ENCODE peak calls at places on chromosome 17, in five cellular contexts. S is activated CD8-positive, alpha-beta T cell treated with anti-CD3 and anti-CD28 coated beads for 36 hours; C is NCI-H1048; D is AG04450; K is stimulated activated CD8-positive, alpha-beta memory T cell treated with anti-CD3 and anti-CD28 coated beads, Interleukin-12 subunit alpha, Interleukin-12 subunit beta, amount 100 ng/mL, for 4 hours. Q is an unnamed sample.

GRCh38 chr17:70862295-70862694 is 693.0 kb downstream of the KCNJ2 start:
- DNase-seq in S (no peak), C (no peak), D (no peak), K (no peak), Q (no peak)

GRCh38 chr17:39672522-39673334 is 4.5 kb downstream of the PNMT start:
- DNase-seq in S (no peak), C (no peak), D (no peak), K (no peak), Q (no peak)

GRCh38 chr17:56694825-56695224 is 101.3 kb downstream of the NOG start:
- DNase-seq in S (no peak), C (no peak), D (no peak), K (no peak), Q (no peak)

GRCh38 chr17:6098050-6098449 is 27.9 kb downstream of the WSCD1 start:
- DNase-seq in S (no peak), C (no peak), D (no peak), K (no peak), Q (no peak)

GRCh38 chr17:61463068-61463980 is 11.1 kb downstream of the TBX4 start:
- DNase-seq in S (no peak), C (no peak), D (no peak), K (no peak), Q (no peak)

GRCh38 chr17:45783593-45784292 is 377 bp upstream of the CRHR1 start:
- DNase-seq in S (peak; percentile 16), C (no peak), D (no peak), K (no peak), Q (no peak)

GRCh38 chr17:37650419-37651003 is 7.3 kb upstream of the DDX52 start:
- DNase-seq in S (peak; percentile 17), C (no peak), D (no peak), K (no peak), Q (no peak)

GRCh38 chr17:81535480-81536298 is 7.5 kb downstream of the FSCN2 start:
- DNase-seq in S (no peak), C (no peak), D (no peak), K (no peak), Q (no peak)

GRCh38 chr17:67171560-67171959 is 73.4 kb downstream of the HELZ start:
- DNase-seq in S (no peak), C (no peak), D (no peak), K (no peak), Q (no peak)

GRCh38 chr17:77427471-77427991 is 286.8 kb downstream of the SEC14L1 start:
- DNase-seq in S (no peak), C (no peak), D (no peak), K (no peak), Q (peak; percentile 86)

GRCh38 chr17:57365420-57365819 is 109.1 kb downstream of the MSI2 start:
- DNase-seq in S (no peak), C (no peak), D (no peak), K (no peak), Q (no peak)

GRCh38 chr17:28317965-28318758 is 838 bp upstream of the TMEM97 start:
- DNase-seq in S (peak; percentile 13), C (no peak), D (no peak), K (no peak), Q (no peak)

GRCh38 chr17:76467366-76467765 is at the start of gene AANAT:
- DNase-seq in S (no peak), C (no peak), D (no peak), K (no peak), Q (no peak)

GRCh38 chr17:57337390-57337789 is 81.1 kb downstream of the MSI2 start:
- DNase-seq in S (no peak), C (no peak), D (no peak), K (no peak), Q (peak; percentile 63)

GRCh38 chr17:61208301-61209098 is 191.1 kb upstream of the TBX2 start:
- DNase-seq in S (no peak), C (no peak), D (peak; percentile 47), K (no peak), Q (no peak)

GRCh38 chr17:21352221-21352980 is 23.8 kb upstream of the KCNJ12 start:
- DNase-seq in S (no peak), C (no peak), D (no peak), K (no peak), Q (peak; percentile 19)

GRCh38 chr17:75876938-75877751 is 1.2 kb downstream of the TRIM47 start:
- DNase-seq in S (peak; percentile 70), C (no peak), D (peak; percentile 81), K (no peak), Q (peak; percentile 94)

GRCh38 chr17:49748791-49749190 is 15.1 kb downstream of the FAM117A start:
- DNase-seq in S (peak; percentile 89), C (no peak), D (no peak), K (peak; percentile 32), Q (no peak)

GRCh38 chr17:82570282-82570681 is 50.8 kb downstream of the FOXK2 start:
- DNase-seq in S (no peak), C (no peak), D (no peak), K (no peak), Q (peak; percentile 38)

GRCh38 chr17:4881761-4882555 is 17.4 kb upstream of the C17orf107 start:
- DNase-seq in S (peak; percentile 79), C (peak; percentile 84), D (no peak), K (peak; percentile 36), Q (peak; percentile 43)

GRCh38 chr17:80431246-80432195 is 16.6 kb downstream of the ENDOV start:
- DNase-seq in S (no peak), C (no peak), D (no peak), K (no peak), Q (peak; percentile 19)

GRCh38 chr17:16933317-16934132 is 38.4 kb downstream of the TNFRSF13B start:
- DNase-seq in S (no peak), C (no peak), D (no peak), K (no peak), Q (no peak)

GRCh38 chr17:82665891-82666290 is 17.6 kb upstream of the WDR45B start:
- DNase-seq in S (no peak), C (no peak), D (no peak), K (no peak), Q (peak; percentile 12)

GRCh38 chr17:30309591-30309990 is 17.8 kb upstream of the BLMH start:
- DNase-seq in S (no peak), C (no peak), D (no peak), K (no peak), Q (no peak)

GRCh38 chr17:64403881-64404460 is 13.3 kb upstream of the PECAM1 start:
- DNase-seq in S (no peak), C (no peak), D (no peak), K (no peak), Q (no peak)

GRCh38 chr17:51500454-51500853 is 240.1 kb downstream of the UTP18 start:
- DNase-seq in S (no peak), C (no peak), D (no peak), K (no peak), Q (no peak)

GRCh38 chr17:10610821-10611323 is 46.2 kb downstream of the MYH3 start:
- DNase-seq in S (no peak), C (no peak), D (no peak), K (no peak), Q (no peak)

GRCh38 chr17:36524428-36524876 is 10.2 kb downstream of the MYO19 start:
- DNase-seq in S (peak; percentile 10), C (no peak), D (no peak), K (no peak), Q (no peak)

GRCh38 chr17:32267690-32268205 is 2.1 kb downstream of the RHBDL3 start:
- DNase-seq in S (peak; percentile 37), C (no peak), D (no peak), K (no peak), Q (no peak)

GRCh38 chr17:76789235-76789788 is 51.4 kb downstream of the MFSD11 start:
- DNase-seq in S (no peak), C (no peak), D (no peak), K (no peak), Q (no peak)

GRCh38 chr17:14854691-14855090 is 410.4 kb downstream of the PMP22 start:
- DNase-seq in S (no peak), C (no peak), D (no peak), K (no peak), Q (no peak)

GRCh38 chr17:39208893-39209292 is 8.8 kb downstream of the RPL19 start:
- DNase-seq in S (peak; percentile 69), C (no peak), D (no peak), K (no peak), Q (no peak)

Q was measured in heart left ventricle.